ENCODE peak calls at places on chromosomes 6 and 20, in five cellular contexts. D is HepG2, Z is K562, M is H1, Y is GM12878. N is an unnamed sample.

GRCh38 chr6:42304313-42304712 is 86.7 kb upstream of the MRPS10 start:
- DNase-seq in D (no peak), Y (no peak), Z (no peak), M (no peak), N (no peak)

GRCh38 chr6:116221067-116221466 is 32.8 kb downstream of the TSPYL4 start:
- DNase-seq in Z (no peak), Y (no peak), M (no peak), D (no peak), N (no peak)

GRCh38 chr6:139962663-139963314 is 588.3 kb upstream of the CITED2 start:
- DNase-seq in D (no peak), M (no peak), Z (no peak), Y (no peak), N (no peak)

GRCh38 chr20:51484141-51484815 is 58.2 kb downstream of the NFATC2 start:
- DNase-seq in Y (no peak), Z (no peak), M (no peak), D (no peak), N (no peak)

GRCh38 chr6:15822835-15823234 is 160.0 kb upstream of the DTNBP1 start:
- DNase-seq in Y (no peak), Z (no peak), D (no peak), M (no peak), N (no peak)

GRCh38 chr6:159601211-159601610 is 91.8 kb downstream of the SOD2 start:
- DNase-seq in D (no peak), Y (no peak), M (no peak), Z (no peak), N (no peak)

GRCh38 chr6:16061833-16062232 is 67.1 kb upstream of the MYLIP start:
- DNase-seq in M (no peak), Y (no peak), Z (no peak), D (no peak), N (no peak)

GRCh38 chr20:17620371-17621228 is 50.7 kb downstream of the DSTN start:
- DNase-seq in Y (no peak), M (no peak), D (no peak), Z (no peak), N (peak)

GRCh38 chr6:125421853-125422252 is 120.1 kb upstream of the HDDC2 start:
- DNase-seq in M (peak), Y (no peak), D (no peak), Z (no peak), N (no peak)

GRCh38 chr20:50967621-50968020 is 9.0 kb downstream of the MOCS3 start:
- DNase-seq in Y (no peak), M (no peak), Z (no peak), D (no peak), N (no peak)

GRCh38 chr6:47096233-47096887 is 54.2 kb upstream of the ADGRF1 start:
- DNase-seq in Y (no peak), D (no peak), M (no peak), Z (no peak), N (no peak)

GRCh38 chr6:79421001-79421411 is 116.2 kb downstream of the LCA5 start:
- DNase-seq in Y (no peak), M (no peak), Z (no peak), D (no peak), N (no peak)

GRCh38 chr20:62799873-62800272 is 3.6 kb downstream of the MRGBP start:
- DNase-seq in D (no peak), Y (no peak), M (no peak), Z (no peak), N (no peak)

GRCh38 chr6:10343320-10343719 is 71.6 kb downstream of the TFAP2A start:
- DNase-seq in Y (no peak), D (no peak), Z (no peak), M (no peak), N (no peak)

GRCh38 chr6:17622144-17622543 is 22.0 kb downstream of the FAM8A1 start:
- DNase-seq in Y (no peak), D (no peak), M (no peak), Z (no peak), N (no peak)

GRCh38 chr20:21202284-21202683 is 76.4 kb downstream of the KIZ start:
- DNase-seq in Y (no peak), D (peak), M (no peak), Z (no peak), N (no peak)

GRCh38 chr6:13354331-13355042 is 26.1 kb upstream of the TBC1D7 start:
- DNase-seq in D (no peak), Z (peak), Y (no peak), M (no peak), N (no peak)

GRCh38 chr6:8102122-8102958 is at the start of gene EEF1E1:
- DNase-seq in Z (peak), D (peak), M (peak), Y (peak), N (peak)

GRCh38 chr6:79413562-79414002 is 123.6 kb downstream of the LCA5 start:
- DNase-seq in Y (no peak), D (no peak), M (no peak), Z (no peak), N (no peak)

GRCh38 chr6:34239240-34239825 is 2.7 kb downstream of the HMGA1 start:
- DNase-seq in Z (no peak), D (no peak), M (no peak), Y (no peak), N (no peak)

GRCh38 chr6:49541936-49542335 is 8.5 kb upstream of the C6orf141 start:
- DNase-seq in D (no peak), Z (no peak), M (no peak), Y (no peak), N (no peak)

GRCh38 chr6:45513331-45513730 is 135.6 kb upstream of the SUPT3H start:
- DNase-seq in Y (no peak), M (no peak), Z (no peak), D (no peak), N (no peak)

GRCh38 chr20:47574616-47575401 is 73.1 kb downstream of the NCOA3 start:
- DNase-seq in Z (no peak), M (no peak), Y (no peak), D (no peak), N (peak)

GRCh38 chr20:31706607-31707257 is 15.9 kb downstream of the BCL2L1 start:
- DNase-seq in Y (no peak), M (no peak), D (peak), Z (peak), N (no peak)

GRCh38 chr6:7993952-7994351 is 70.2 kb downstream of the BLOC1S5 start:
- DNase-seq in Z (no peak), M (no peak), D (no peak), Y (no peak), N (no peak)

GRCh38 chr6:163128324-163128723 is 286.2 kb upstream of the QKI start:
- DNase-seq in M (no peak), Y (no peak), D (no peak), Z (no peak), N (peak)

GRCh38 chr6:112179631-112180030 is 74.7 kb downstream of the LAMA4 start:
- DNase-seq in Y (no peak), D (no peak), Z (no peak), M (no peak), N (no peak)

GRCh38 chr20:61499859-61500258 is 247.8 kb downstream of the CDH4 start:
- DNase-seq in Y (no peak), Z (no peak), D (no peak), M (no peak), N (no peak)

GRCh38 chr20:41649489-41649888 is 31.3 kb upstream of the CHD6 start:
- DNase-seq in Y (no peak), D (no peak), M (no peak), Z (no peak), N (no peak)

GRCh38 chr20:56418385-56418861 is 6.4 kb downstream of the CASS4 start:
- DNase-seq in Z (no peak), D (no peak), M (no peak), Y (no peak), N (no peak)
- H2AFZ ChIP-seq in Z (no peak), D (no peak), M (no peak), Y (no peak), N (peak)

GRCh38 chr20:57941572-57942381 is 232.0 kb upstream of the PMEPA1 start:
- DNase-seq in Y (no peak), D (no peak), M (no peak), Z (no peak), N (peak)

GRCh38 chr20:57938158-57939108 is 228.6 kb upstream of the PMEPA1 start:
- DNase-seq in M (no peak), D (no peak), Z (no peak), Y (no peak), N (no peak)

GRCh38 chr20:57940376-57940775 is 230.6 kb upstream of the PMEPA1 start:
- DNase-seq in M (no peak), D (no peak), Z (no peak), Y (no peak), N (no peak)

GRCh38 chr20:57941121-57941522 is 231.3 kb upstream of the PMEPA1 start:
- DNase-seq in M (no peak), Z (no peak), D (no peak), Y (no peak), N (no peak)

DNA sequence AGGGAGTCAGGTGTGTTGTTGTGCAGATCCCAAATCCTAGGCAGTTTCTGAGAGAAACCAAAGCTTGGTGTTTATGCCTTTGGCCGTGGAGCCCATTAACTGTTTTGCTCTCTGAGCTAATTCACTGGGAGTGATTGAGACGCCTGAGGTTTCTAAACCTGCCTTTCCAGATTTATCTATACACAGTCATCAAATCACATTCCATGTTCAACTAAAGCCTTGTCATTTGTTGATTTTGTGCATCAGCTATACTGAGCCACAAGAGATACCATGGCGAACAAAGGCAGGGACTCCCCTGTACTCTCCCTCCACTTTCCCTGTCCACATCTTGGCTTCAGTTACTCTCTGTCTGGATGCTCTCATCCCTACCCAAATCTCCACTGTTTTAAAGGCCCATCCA is 229.7 kb upstream of the PMEPA1 start:
- DNase-seq in D (no peak), M (no peak), Y (no peak), Z (no peak), N (no peak)
- TF ChIP-seq EP300 in D (no peak), M (no peak), Y (no peak), Z (no peak), N (no peak)

GRCh38 chr20:60100780-60101179 is 142.6 kb downstream of the CDH26 start:
- DNase-seq in Y (no peak), M (no peak), Z (no peak), D (no peak), N (no peak)

GRCh38 chr20:60101894-60102281 is 143.7 kb downstream of the CDH26 start:
- DNase-seq in Y (no peak), D (no peak), M (no peak), Z (no peak), N (no peak)

GRCh38 chr20:60104980-60105379 is 146.8 kb downstream of the CDH26 start:
- DNase-seq in D (no peak), Z (no peak), Y (no peak), M (peak), N (no peak)

GRCh38 chr20:60102665-60103210 is 144.5 kb downstream of the CDH26 start:
- DNase-seq in Y (no peak), Z (no peak), D (no peak), M (no peak), N (no peak)

DNA sequence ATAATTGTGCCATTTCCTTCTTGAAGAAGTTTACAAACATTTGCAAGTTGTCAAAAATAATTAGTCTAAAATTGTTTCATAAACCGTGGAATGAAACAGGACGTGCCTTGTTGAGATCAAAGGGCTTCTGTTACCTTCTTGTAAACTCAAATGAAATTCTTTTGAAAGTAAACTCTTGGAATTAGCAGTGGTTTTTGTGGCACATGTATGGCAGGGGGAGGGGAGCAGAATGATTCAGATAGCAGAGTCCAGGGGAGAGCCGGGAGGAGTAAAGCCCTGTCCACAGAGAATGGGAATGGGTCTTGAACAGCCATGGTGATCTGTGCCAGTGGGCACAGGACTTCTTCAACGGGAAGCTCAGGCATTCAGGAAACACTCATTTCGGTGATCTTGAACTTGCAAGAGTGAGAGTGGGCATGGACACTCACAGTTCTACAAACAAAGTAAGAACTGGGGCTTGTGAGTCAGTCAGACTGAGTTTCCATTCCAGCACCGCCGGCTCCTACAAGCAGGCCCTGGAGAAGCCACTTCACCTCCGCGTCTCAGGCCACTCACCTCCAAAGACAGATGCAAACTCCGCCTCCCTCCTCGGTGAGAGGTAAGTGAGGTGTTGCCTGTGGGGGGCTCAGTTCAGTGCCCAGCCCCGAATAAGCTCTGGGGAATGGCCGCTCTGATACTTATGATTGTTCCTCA is 143.1 kb downstream of the CDH26 start:
- DNase-seq in Z (no peak), D (no peak), Y (no peak), M (no peak), N (no peak)
- H2AFZ ChIP-seq in Z (no peak), D (no peak), Y (no peak), M (no peak), N (no peak)

GRCh38 chr6:80959034-80959433 is 793.4 kb downstream of the TENT5A start:
- DNase-seq in Z (no peak), D (no peak), M (no peak), Y (no peak), N (no peak)
- TF ChIP-seq EP300 in Z (no peak), D (no peak), M (no peak), Y (no peak), N (no peak)

N was measured in SK-N-SH.